ENCODE peak calls at places on chromosomes 4 and X, in four cellular contexts. H is IMR-90, Z is WERI-Rb-1, D is Karpas-422. J is an unnamed sample. For H3K27me3, the result is how much of the 10 kb centered on the place peaks cover.

GRCh38 chr4:186144180-186144579 is 39.7 kb downstream of the FAM149A start:
- DNase-seq in H (peak), Z (peak), D (no peak), J (peak)

GRCh38 chrX:134146493-134146892 is 90.5 kb upstream of the CCDC160 start:
- DNase-seq in H (no peak), Z (no peak), D (no peak), J (no peak)

GRCh38 chrX:130636277-130636676 is 234.5 kb downstream of the RBMX2 start:
- DNase-seq in H (no peak), Z (no peak), D (no peak), J (no peak)

GRCh38 chr4:11416071-11416766 is 12.5 kb downstream of the HS3ST1 start:
- DNase-seq in H (no peak), Z (no peak), D (no peak), J (no peak)

GRCh38 chr4:148415500-148415899 is 26.7 kb downstream of the NR3C2 start:
- DNase-seq in H (peak), Z (no peak), D (no peak), J (no peak)

GRCh38 chrX:40130207-40130606 is 32.4 kb upstream of the BCOR start:
- DNase-seq in H (peak), Z (no peak), D (no peak), J (no peak)

GRCh38 chr4:89119836-89120235 is 8.5 kb downstream of the TIGD2 start:
- DNase-seq in H (peak), Z (no peak), D (no peak), J (no peak)

GRCh38 chrX:18354369-18355329 is at the start of gene SCML2:
- DNase-seq in H (peak), Z (peak), D (no peak), J (peak)

GRCh38 chrX:88886908-88887307 is 139.9 kb downstream of the CPXCR1 start:
- DNase-seq in H (no peak), Z (no peak), D (no peak), J (no peak)

GRCh38 chr4:1356181-1356998 is 9.4 kb downstream of the UVSSA start:
- DNase-seq in H (peak), Z (peak), D (peak), J (peak)

GRCh38 chrX:95076449-95076848 is 1402.4 kb downstream of the FAM133A start:
- DNase-seq in H (peak), Z (peak), D (peak), J (no peak)

GRCh38 chr4:105146286-105147219 is at the start of gene TET2:
- DNase-seq in H (peak), Z (peak), D (peak), J (peak)

GRCh38 chr4:122733805-122734155 is 1.3 kb downstream of the BBS12 start:
- DNase-seq in H (no peak), Z (no peak), D (no peak), J (no peak)

GRCh38 chr4:48904101-48904500 is 2.5 kb downstream of the OCIAD2 start:
- DNase-seq in H (no peak), Z (peak), D (peak), J (no peak)

GRCh38 chr4:48904541-48905142 is 1.9 kb downstream of the OCIAD2 start:
- DNase-seq in H (peak), Z (no peak), D (peak), J (no peak)

GRCh38 chr4:48907706-48908477 is 1.3 kb upstream of the OCIAD2 start:
- DNase-seq in H (no peak), Z (no peak), D (peak), J (no peak)

GRCh38 chr4:48906283-48907173 is at the start of gene OCIAD2:
- DNase-seq in H (no peak), Z (peak), D (peak), J (peak)

DNA sequence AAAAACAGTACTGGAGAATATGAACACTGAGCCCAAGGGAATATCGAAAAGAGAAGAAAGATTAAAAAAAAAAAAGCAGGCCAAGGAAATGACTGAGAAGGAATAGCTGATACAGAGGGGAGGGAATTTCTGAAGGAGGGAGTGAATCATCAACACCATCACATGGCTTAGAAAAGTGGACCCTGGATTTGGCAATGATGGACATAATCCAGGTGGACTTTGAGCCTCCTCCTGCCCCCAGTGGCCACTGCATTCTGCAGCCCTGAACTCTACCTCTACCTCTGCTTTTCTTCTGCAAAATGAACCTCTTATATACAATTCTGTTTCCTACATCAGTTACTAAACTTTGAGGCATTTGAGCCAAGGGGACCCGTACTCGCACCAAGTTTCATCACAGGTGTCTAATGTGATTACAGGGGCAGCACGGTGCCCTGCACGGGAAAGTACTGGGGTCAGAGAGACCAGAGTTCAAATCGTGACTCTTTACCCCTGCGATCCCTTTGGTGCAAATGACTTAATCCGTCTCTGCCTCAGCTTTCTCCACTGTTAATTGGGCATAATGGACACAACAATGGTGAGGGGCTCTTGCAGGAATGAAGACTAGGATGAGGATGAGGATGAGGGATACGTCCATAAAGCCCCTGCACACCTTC is 1.1 kb downstream of the OCIAD2 start:
- DNase-seq in H (peak), Z (no peak), D (peak), J (peak)
- H3K4me3 ChIP-seq in H (no peak), Z (peak), D (peak), J (peak)

DNA sequence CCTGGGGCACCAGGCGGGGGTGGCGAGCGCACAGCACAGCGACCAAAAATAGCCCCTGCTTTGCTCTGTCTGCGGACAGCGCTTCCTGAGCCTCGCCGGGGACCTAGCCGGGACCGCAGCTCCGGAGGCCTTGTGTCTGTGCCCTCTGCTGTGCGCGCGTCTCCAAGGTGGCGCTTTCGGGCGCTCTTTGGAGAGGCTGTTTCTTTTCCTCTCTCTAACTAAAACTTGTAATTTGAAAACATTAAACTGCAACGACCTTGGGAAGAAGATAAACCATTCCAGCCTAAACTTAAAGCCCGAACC is 3.4 kb downstream of the ARX start:
- DNase-seq in H (no peak), Z (no peak), D (no peak), J (peak)
- H3K27me3 ChIP-seq in H (half or more), Z (half or more), D (under half), J (half or more)

GRCh38 chr4:3861720-3862639 is 95.8 kb downstream of the ADRA2C start:
- DNase-seq in H (no peak), Z (no peak), D (no peak), J (no peak)
- H3K4me3 ChIP-seq in H (no peak), Z (no peak), D (no peak), J (peak)

DNA sequence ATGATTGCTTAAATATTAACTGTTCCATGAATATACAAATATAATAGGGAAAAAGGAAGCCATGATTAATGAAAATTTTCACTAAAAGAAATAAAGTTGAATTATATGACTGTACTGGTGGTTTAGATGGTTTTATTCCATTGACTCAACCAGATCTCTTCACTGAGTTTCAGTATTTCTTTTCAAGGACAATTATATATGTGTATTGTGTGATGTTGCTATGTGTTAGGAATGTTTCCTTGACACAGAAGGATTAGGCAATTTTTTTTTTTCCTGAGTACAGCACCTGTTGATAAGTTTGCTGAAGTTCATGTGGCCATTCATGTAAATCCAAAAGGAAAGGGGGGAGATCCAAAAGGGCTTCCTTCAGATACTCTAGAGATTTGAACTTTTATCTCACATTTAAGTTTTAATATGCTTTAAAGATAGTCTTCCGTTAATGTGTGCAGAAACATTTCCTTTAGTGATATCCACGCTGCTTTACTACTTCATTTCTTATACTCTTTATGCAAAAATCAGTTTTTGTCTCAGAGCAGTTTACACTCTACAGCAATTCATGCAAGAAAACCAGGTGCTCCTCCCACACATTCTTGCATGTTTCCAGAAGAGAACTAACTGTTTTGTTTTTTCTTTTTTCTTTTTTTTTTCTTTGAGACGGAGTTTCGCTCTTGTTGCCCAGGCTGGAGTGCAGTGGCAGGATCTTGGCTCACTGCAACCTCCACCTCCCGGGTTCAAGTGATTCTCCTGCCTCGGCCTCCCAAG is 249.1 kb downstream of the RPA4 start:
- DNase-seq in H (no peak), Z (no peak), D (no peak), J (no peak)
- H3K27me3 ChIP-seq in H (under half), Z (under half), D (under half), J (under half)

GRCh38 chr4:86848136-86848535 is 1.0 kb downstream of the SLC10A6 start:
- DNase-seq in H (no peak), Z (no peak), D (no peak), J (no peak)
- H3K4me3 ChIP-seq in H (no peak), Z (no peak), D (no peak), J (no peak)

DNA sequence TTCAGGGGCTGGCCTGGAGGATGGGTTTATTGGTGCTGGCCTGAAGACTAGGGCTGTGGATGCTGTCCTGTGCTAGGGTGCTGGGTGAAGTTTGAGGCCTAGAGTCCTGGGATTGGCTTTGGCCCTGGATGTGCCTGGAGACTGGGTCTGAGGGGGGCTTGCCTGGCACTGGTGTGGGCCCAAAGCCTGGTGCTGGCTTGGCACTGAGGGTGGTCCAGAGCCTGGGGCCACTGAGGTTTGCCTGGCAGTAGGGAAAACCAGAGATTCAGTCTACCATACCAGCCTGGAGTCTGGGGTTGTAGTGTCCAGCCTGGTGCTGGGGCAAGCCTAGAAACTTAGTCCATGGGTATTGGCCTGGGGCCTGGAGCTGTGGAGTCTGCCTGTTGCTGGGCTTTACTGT is 16.6 kb downstream of the BMP15 start:
- DNase-seq in H (no peak), Z (no peak), D (peak), J (no peak)
- H3K27me3 ChIP-seq in H (under half), Z (under half), D (under half), J (under half)

GRCh38 chr4:185016946-185017797 is 1.1 kb upstream of the HELT start:
- DNase-seq in H (no peak), Z (no peak), D (no peak), J (peak)
- H3K4me3 ChIP-seq in H (no peak), Z (no peak), D (no peak), J (peak)

J was measured in H7.